ENCODE peak calls at places on chromosomes 7 and 10, in four cellular contexts. J is fibroblast of lung, P is GM23248, O is HepG2. W is an unnamed sample.

GRCh38 chr10:83991986-83992753 is 147.1 kb upstream of the GHITM start:
- DNase-seq in J (peak; percentile 2), P (peak; percentile 23), O (peak; percentile 28), W (peak; percentile 58)

GRCh38 chr10:1148855-1149620 is 92.9 kb downstream of the WDR37 start:
- DNase-seq in J (no peak), P (no peak), O (no peak), W (no peak)

GRCh38 chr10:64071218-64071617 is 550.0 kb downstream of the REEP3 start:
- DNase-seq in J (peak; percentile 52), P (no peak), O (no peak), W (no peak)

GRCh38 chr7:3455826-3456444 is 154.9 kb downstream of the SDK1 start:
- DNase-seq in J (peak; percentile 69), P (no peak), O (no peak), W (no peak)

GRCh38 chr7:101550641-101551531 is 78.2 kb downstream of the MYL10 start:
- DNase-seq in J (peak; percentile 5), P (peak; percentile 24), O (no peak), W (no peak)

GRCh38 chr7:37918526-37918925 is 1.9 kb upstream of the SFRP4 start:
- DNase-seq in J (no peak), P (no peak), O (no peak), W (no peak)

GRCh38 chr10:8049151-8049873 is 5.2 kb upstream of the GATA3 start:
- DNase-seq in J (no peak), P (no peak), O (no peak), W (peak; percentile 25)

GRCh38 chr10:121764241-121764942 is 163.4 kb downstream of the ATE1 start:
- DNase-seq in J (no peak), P (no peak), O (no peak), W (no peak)

GRCh38 chr7:38903057-38903456 is 5.9 kb downstream of the VPS41 start:
- DNase-seq in J (no peak), P (no peak), O (no peak), W (no peak)

GRCh38 chr7:29281782-29282541 is 87.4 kb downstream of the CHN2 start:
- DNase-seq in J (peak; percentile 15), P (no peak), O (peak; percentile 51), W (peak; percentile 86)

GRCh38 chr7:68629-69028 is 123.7 kb upstream of the FAM20C start:
- DNase-seq in J (peak; percentile 49), P (peak; percentile 70), O (no peak), W (no peak)

GRCh38 chr7:36650766-36651310 is 73.5 kb downstream of the AOAH start:
- DNase-seq in J (no peak), P (peak; percentile 10), O (no peak), W (no peak)

GRCh38 chr10:127003032-127003685 is 97.9 kb downstream of the DOCK1 start:
- DNase-seq in J (no peak), P (no peak), O (no peak), W (no peak)

GRCh38 chr7:124085168-124085567 is 52.3 kb upstream of the TMEM229A start:
- DNase-seq in J (peak; percentile 5), P (no peak), O (no peak), W (peak; percentile 21)

GRCh38 chr7:26410156-26410555 is 118.5 kb downstream of the SNX10 start:
- DNase-seq in J (no peak), P (no peak), O (no peak), W (no peak)

GRCh38 chr10:124557648-124558338 is 96.2 kb downstream of the LHPP start:
- DNase-seq in J (no peak), P (no peak), O (no peak), W (no peak)

GRCh38 chr7:155190608-155191536 is 106.8 kb upstream of the INSIG1 start:
- DNase-seq in J (peak; percentile 11), P (peak; percentile 73), O (no peak), W (peak; percentile 72)

GRCh38 chr7:129615018-129615417 is 3.5 kb downstream of the NRF1 start:
- DNase-seq in J (peak; percentile 28), P (peak; percentile 28), O (peak; percentile 68), W (no peak)

GRCh38 chr10:102001435-102002068 is 54.4 kb downstream of the ARMH3 start:
- DNase-seq in J (peak; percentile 9), P (no peak), O (no peak), W (no peak)

GRCh38 chr7:44072364-44073231 is 7.2 kb upstream of the PGAM2 start:
- DNase-seq in J (peak; percentile 82), P (peak; percentile 92), O (peak; percentile 76), W (peak; percentile 84)

GRCh38 chr7:43303740-43304241 is 191.3 kb downstream of the HECW1 start:
- DNase-seq in J (peak; percentile 66), P (peak; percentile 15), O (no peak), W (no peak)

GRCh38 chr7:44154703-44155102 is 13.6 kb upstream of the MYL7 start:
- DNase-seq in J (peak; percentile 44), P (no peak), O (no peak), W (no peak)

GRCh38 chr10:72340510-72340895 is 14.2 kb downstream of the DNAJB12 start:
- DNase-seq in J (no peak), P (peak; percentile 75), O (no peak), W (peak; percentile 77)

GRCh38 chr10:128540806-128541739 is 414.9 kb upstream of the MKI67 start:
- DNase-seq in J (no peak), P (no peak), O (no peak), W (peak; percentile 61)

GRCh38 chr7:18352339-18353255 is 143.0 kb upstream of the HDAC9 start:
- DNase-seq in J (peak; percentile 74), P (peak; percentile 83), O (peak; percentile 5), W (peak; percentile 73)

GRCh38 chr7:1301054-1301811 is 68.6 kb downstream of the UNCX start:
- DNase-seq in J (no peak), P (no peak), O (no peak), W (no peak)

GRCh38 chr7:36129048-36129534 is 24.0 kb upstream of the EEPD1 start:
- DNase-seq in J (peak; percentile 71), P (peak; percentile 83), O (peak; percentile 48), W (peak; percentile 47)

GRCh38 chr7:149836434-149836833 is 1.7 kb upstream of the ZNF862 start:
- DNase-seq in J (no peak), P (no peak), O (no peak), W (no peak)

GRCh38 chr7:112437038-112437437 is 13.2 kb upstream of the IFRD1 start:
- DNase-seq in J (peak; percentile 54), P (peak; percentile 41), O (no peak), W (no peak)

GRCh38 chr7:2710256-2710655 is 22.3 kb downstream of the AMZ1 start:
- DNase-seq in J (no peak), P (no peak), O (no peak), W (no peak)

GRCh38 chr7:43834463-43835251 is 34.7 kb downstream of the MRPS24 start:
- DNase-seq in J (peak; percentile 32), P (peak; percentile 25), O (no peak), W (no peak)

GRCh38 chr10:114045071-114045737 is 1.5 kb downstream of the ADRB1 start:
- DNase-seq in J (no peak), P (peak; percentile 52), O (no peak), W (peak; percentile 71)

GRCh38 chr10:118332948-118333710 is 9.0 kb downstream of the FAM204A start:
- DNase-seq in J (no peak), P (no peak), O (peak; percentile 25), W (peak; percentile 30)

GRCh38 chr10:69647819-69648218 is 17.8 kb downstream of the FAM241B start:
- DNase-seq in J (no peak), P (no peak), O (no peak), W (no peak)

GRCh38 chr10:27504897-27505457 is 873 bp downstream of the RAB18 start:
- DNase-seq in J (peak; percentile 59), P (peak; percentile 76), O (no peak), W (peak; percentile 41)

GRCh38 chr7:139561-140243 is 52.7 kb upstream of the FAM20C start:
- DNase-seq in J (no peak), P (no peak), O (no peak), W (no peak)

DNA sequence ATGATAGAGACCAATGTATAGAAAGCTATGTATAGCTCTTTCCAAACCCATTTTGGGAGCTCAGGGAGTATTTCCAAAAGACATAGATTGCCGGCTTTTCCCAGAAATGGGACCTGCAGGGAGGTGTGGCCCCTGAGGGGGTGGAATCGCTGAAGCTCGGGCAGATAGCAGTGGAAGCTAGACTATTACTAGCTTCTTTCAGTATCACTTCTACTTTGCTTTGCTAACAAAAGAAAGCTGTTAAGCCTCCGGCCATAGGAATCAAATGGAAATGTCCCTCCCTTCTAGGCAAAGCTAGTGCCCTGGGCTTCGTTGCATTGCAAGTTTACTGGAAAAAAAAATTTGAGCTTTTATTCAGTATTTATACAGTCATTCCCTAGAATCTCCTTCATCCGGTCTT is 30.5 kb upstream of the XRCC2 start:
- DNase-seq in J (no peak), P (peak; percentile 10), O (no peak), W (no peak)
- H3K4me2 ChIP-seq in J (no peak overlapping the region), P (peak overlapping the region; percentile 63), O (peak overlapping the region; percentile 18), W (peak overlapping the region; percentile 64)

GRCh38 chr7:157558875-157559595 is 222.2 kb downstream of the DNAJB6 start:
- DNase-seq in J (no peak), P (no peak), O (peak; percentile 48), W (no peak)

GRCh38 chr7:157560258-157560654 is 223.5 kb downstream of the DNAJB6 start:
- DNase-seq in J (no peak), P (no peak), O (no peak), W (no peak)

GRCh38 chr7:157558516-157558874 is 221.7 kb downstream of the DNAJB6 start:
- DNase-seq in J (no peak), P (no peak), O (no peak), W (no peak)

GRCh38 chr7:157560710-157561522 is 224.1 kb downstream of the DNAJB6 start:
- DNase-seq in J (no peak), P (no peak), O (no peak), W (no peak)

GRCh38 chr7:157559596-157560257 is 222.9 kb downstream of the DNAJB6 start:
- DNase-seq in J (no peak), P (no peak), O (peak; percentile 41), W (no peak)
- TF ChIP-seq EZH2 in J (no peak), P (no peak), O (no peak), W (no peak)

DNA sequence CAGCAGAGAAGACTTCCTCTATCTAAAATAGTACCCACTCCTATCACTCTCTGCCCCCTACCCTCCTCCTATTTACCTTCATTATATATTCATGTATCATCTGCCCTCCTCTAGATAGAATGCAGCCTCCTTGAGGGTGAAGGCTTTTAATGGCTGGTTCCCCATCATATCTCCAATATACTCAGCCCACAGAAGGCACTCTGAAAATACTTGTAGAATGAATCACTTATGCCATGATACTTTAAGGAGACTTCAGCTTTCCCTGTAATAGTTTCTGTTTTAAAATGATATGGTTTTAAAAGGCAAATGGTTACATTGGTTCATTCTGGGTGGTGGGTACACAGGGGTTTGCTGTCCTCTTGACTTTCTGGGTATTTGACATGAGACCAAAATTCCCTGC is 25.3 kb downstream of the GFRA1 start:
- DNase-seq in J (peak; percentile 36), P (peak; percentile 24), O (no peak), W (no peak)
- H3K4me2 ChIP-seq in J (no peak overlapping the region), P (no peak overlapping the region), O (no peak overlapping the region), W (no peak overlapping the region)

DNA sequence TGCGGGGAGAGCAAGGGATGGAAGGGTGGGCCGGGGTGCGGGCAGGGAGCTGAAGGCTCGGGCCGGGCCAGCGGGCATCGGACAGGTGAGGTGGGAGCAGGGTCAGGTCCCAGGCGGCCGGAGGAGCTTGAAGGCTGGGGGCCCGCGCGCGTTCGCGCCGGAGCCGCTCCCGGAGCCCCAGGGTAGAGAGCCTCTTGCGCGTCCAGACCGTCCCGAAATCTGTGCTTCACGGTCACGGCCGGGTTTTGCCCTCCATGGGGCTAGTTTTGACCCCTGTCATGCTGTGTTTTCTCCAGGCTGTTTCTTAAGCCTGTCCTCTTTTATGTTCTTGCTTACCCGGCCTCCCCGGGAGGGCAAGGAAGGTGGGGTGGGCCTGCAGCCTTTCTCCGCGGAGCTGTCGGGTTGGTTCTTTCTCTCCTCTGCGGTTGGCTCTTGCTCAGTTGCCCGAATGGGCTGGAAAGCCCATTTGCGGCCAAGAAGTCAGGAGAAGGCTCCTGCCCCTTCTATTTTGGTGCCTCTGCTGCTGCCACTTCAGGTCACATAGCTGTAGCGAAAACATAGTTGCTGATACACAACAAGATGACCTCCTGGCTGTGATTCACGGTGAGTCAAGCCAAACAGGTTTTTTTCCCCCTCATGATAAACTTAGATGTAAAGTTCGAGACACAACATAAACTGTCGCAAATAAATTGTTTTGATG is 650 bp downstream of the UBE2D1 start:
- DNase-seq in J (peak; percentile 42), P (peak; percentile 72), O (peak; percentile 28), W (peak; percentile 44)
- TF ChIP-seq EZH2 in J (no peak), P (no peak), O (no peak), W (no peak)